ENCODE peak calls at places on chromosome 10, in ten cellular contexts. S is tibial artery, C is Panc1, V is pancreas, K is AG10803, U is left ventricle myocardium inferior, O is cardiac muscle cell, N is cardiac fibroblast, G is fibroblast of the aortic adventitia, H is testis. A is an unnamed sample.

GRCh38 chr10:47297796-47298540 is 2.0 kb upstream of the GDF10 start:
- DNase-seq in N (no peak), K (no peak), C (no peak), V (no peak), H (no peak), S (peak; percentile 53), G (no peak), O (no peak), U (no peak), A (no peak)

GRCh38 chr10:80539421-80539999 is 1.8 kb downstream of the SH2D4B start:
- DNase-seq in G (no peak), N (no peak), C (no peak), H (no peak), O (no peak), S (no peak), V (peak; percentile 53), K (no peak), U (no peak), A (no peak)

GRCh38 chr10:122341141-122341810 is 33.2 kb upstream of the PLEKHA1 start:
- DNase-seq in C (no peak), V (no peak), U (peak; percentile 36), G (peak; percentile 30), H (no peak), O (peak; percentile 48), S (no peak), K (no peak), N (peak; percentile 67), A (no peak)

GRCh38 chr10:124993728-124994451 is 52.0 kb downstream of the ZRANB1 start:
- DNase-seq in O (no peak), H (peak; percentile 13), C (no peak), U (no peak), K (no peak), V (no peak), G (no peak), N (no peak), S (peak; percentile 68), A (no peak)

GRCh38 chr10:130411496-130412070 is 275.4 kb downstream of the GLRX3 start:
- DNase-seq in G (no peak), N (no peak), C (no peak), U (no peak), H (no peak), S (no peak), O (no peak), K (no peak), V (no peak), A (no peak)

GRCh38 chr10:49457686-49458085 is 61.8 kb upstream of the DRGX start:
- DNase-seq in O (no peak), V (no peak), N (no peak), H (no peak), K (peak; percentile 13), U (no peak), G (no peak), C (no peak), S (no peak), A (no peak)

GRCh38 chr10:68542046-68542445 is 14.7 kb upstream of the SLC25A16 start:
- DNase-seq in U (no peak), H (no peak), K (peak; percentile 15), N (no peak), S (no peak), C (no peak), O (peak; percentile 8), G (no peak), V (no peak), A (no peak)

GRCh38 chr10:129605986-129606518 is 139.0 kb downstream of the MGMT start:
- DNase-seq in V (no peak), N (no peak), K (no peak), G (no peak), C (no peak), U (no peak), S (no peak), H (no peak), O (no peak), A (no peak)

GRCh38 chr10:53108317-53108934 is 335.8 kb upstream of the MBL2 start:
- DNase-seq in O (no peak), C (no peak), V (no peak), H (no peak), K (no peak), G (no peak), N (no peak), S (no peak), U (no peak), A (no peak)

GRCh38 chr10:21754410-21755011 is 220.5 kb downstream of the MLLT10 start:
- DNase-seq in C (no peak), V (no peak), U (no peak), K (no peak), N (peak; percentile 12), O (peak; percentile 33), S (no peak), G (no peak), H (no peak), A (no peak)

GRCh38 chr10:19816420-19817250 is at the start of gene PLXDC2:
- DNase-seq in V (peak; percentile 62), H (peak; percentile 50), C (no peak), G (peak; percentile 51), K (peak; percentile 25), U (peak; percentile 43), S (peak; percentile 77), O (no peak), N (peak; percentile 62), A (peak; percentile 55)

GRCh38 chr10:120905268-120905667 is 54.1 kb downstream of the WDR11 start:
- DNase-seq in K (no peak), H (no peak), O (no peak), G (no peak), S (no peak), N (no peak), V (no peak), U (no peak), C (no peak), A (no peak)

GRCh38 chr10:114596793-114597192 is 61.3 kb downstream of the ABLIM1 start:
- DNase-seq in H (no peak), O (no peak), V (no peak), G (no peak), K (no peak), N (no peak), U (no peak), S (no peak), C (no peak), A (no peak)

GRCh38 chr10:49037187-49037586 is 78.1 kb downstream of the VSTM4 start:
- DNase-seq in O (peak; percentile 26), G (no peak), K (no peak), S (no peak), C (no peak), N (peak; percentile 19), U (no peak), V (no peak), H (no peak), A (no peak)

DNA sequence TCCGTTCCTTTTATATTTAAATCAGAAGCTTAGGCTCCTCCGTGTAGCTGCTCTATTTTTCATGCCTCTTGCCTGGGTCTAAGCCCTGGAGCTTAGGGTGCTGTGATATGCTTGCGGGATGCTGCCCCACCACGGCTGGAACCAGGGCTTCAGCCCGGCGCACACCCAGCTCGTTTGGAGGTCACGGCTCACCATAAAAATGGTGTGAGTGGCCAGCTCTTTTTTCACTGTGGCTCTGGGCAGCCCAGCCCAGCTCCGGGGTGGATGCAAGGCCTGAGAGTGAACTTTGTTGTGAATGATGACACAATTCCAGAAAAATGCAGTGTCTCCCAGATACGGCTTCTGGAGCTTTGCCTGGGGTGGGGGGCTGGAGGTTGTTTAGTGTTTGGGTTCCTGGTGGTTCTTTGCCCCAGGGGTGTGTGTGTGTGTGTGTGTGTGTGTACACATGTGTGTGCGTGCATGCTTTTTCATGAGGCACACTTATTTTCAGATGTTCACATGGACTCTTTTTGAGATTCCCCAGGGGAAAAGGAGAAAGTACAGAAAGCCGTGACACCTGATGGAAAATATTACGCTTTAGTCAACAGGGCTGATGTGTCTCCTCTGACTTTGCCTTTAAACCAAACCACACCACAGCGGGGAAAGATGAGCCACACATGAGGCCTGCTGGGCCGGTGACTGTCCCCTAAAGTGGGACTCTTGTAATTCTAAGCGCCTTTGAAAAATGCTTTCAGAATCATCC is 46.2 kb downstream of the GRK5 start:
- DNase-seq in C (peak; percentile 92), O (peak; percentile 95), K (peak; percentile 95), G (peak; percentile 97), N (peak; percentile 95), H (peak; percentile 65), S (peak; percentile 95), U (peak; percentile 75), V (no peak), A (no peak)
- TF ChIP-seq CTCF in C (no peak), O (no peak), K (peak; percentile 34), G (peak; percentile 51), N (no peak), H (no peak), S (peak; percentile 19), U (no peak), V (no peak), A (no peak)

GRCh38 chr10:24971374-24971773 is 19.0 kb upstream of the PRTFDC1 start:
- DNase-seq in U (no peak), V (no peak), H (no peak), O (no peak), N (no peak), G (no peak), S (no peak), C (no peak), K (no peak), A (no peak)

GRCh38 chr10:24969732-24970330 is 17.4 kb upstream of the PRTFDC1 start:
- DNase-seq in G (peak; percentile 32), U (no peak), S (no peak), N (peak; percentile 35), K (peak; percentile 78), C (no peak), H (no peak), O (no peak), V (no peak), A (no peak)

GRCh38 chr10:24979685-24980084 is 27.3 kb upstream of the PRTFDC1 start:
- DNase-seq in G (no peak), U (no peak), N (no peak), V (no peak), H (no peak), O (no peak), K (no peak), C (no peak), S (no peak), A (no peak)

GRCh38 chr10:24973163-24973562 is 20.8 kb upstream of the PRTFDC1 start:
- DNase-seq in K (no peak), O (no peak), H (no peak), U (no peak), V (no peak), G (no peak), N (no peak), C (no peak), S (no peak), A (no peak)

GRCh38 chr10:24974978-24975377 is 22.6 kb upstream of the PRTFDC1 start:
- DNase-seq in N (peak; percentile 97), U (peak; percentile 53), O (peak; percentile 97), V (no peak), C (no peak), K (peak; percentile 91), S (peak; percentile 74), G (peak; percentile 99), H (peak; percentile 55), A (no peak)
- TF ChIP-seq CTCF in N (peak; percentile 37), U (peak; percentile 28), O (peak; percentile 36), V (no peak), C (no peak), K (peak; percentile 41), S (peak; percentile 28), G (peak; percentile 51), H (no peak), A (no peak)

GRCh38 chr10:31603245-31604087 is 284.4 kb downstream of the ZEB1 start:
- DNase-seq in O (peak; percentile 96), U (peak; percentile 96), N (peak; percentile 93), S (peak; percentile 99), K (peak; percentile 91), G (peak; percentile 91), C (peak; percentile 63), V (peak; percentile 96), H (peak; percentile 98), A (peak; percentile 92)
- TF ChIP-seq CTCF in O (no peak), U (peak; percentile 43), N (no peak), S (no peak), K (no peak), G (no peak), C (no peak), V (no peak), H (no peak), A (no peak)

GRCh38 chr10:43380610-43381222 is 9.3 kb downstream of the FXYD4 start:
- DNase-seq in N (no peak), U (no peak), S (no peak), H (no peak), C (no peak), O (peak; percentile 58), K (peak; percentile 48), G (peak; percentile 69), V (no peak), A (no peak)
- TF ChIP-seq CTCF in N (peak; percentile 7), U (no peak), S (no peak), H (no peak), C (no peak), O (peak; percentile 15), K (peak; percentile 34), G (peak; percentile 42), V (no peak), A (no peak)

A was measured in endothelial cell.